ENCODE peak calls at places on chromosome X, in seven cellular contexts. E is HEK293T; D is MCF 10A; C is RPMI7951; K is activated naive CD8-positive, alpha-beta T cell treated with anti-CD3 and anti-CD28 coated beads, Interleukin-2, amount 50 U/mL, for 16 hours; X is NCI-H1105 treated with DMSO at 0.1 percent for 48 hours; L is right atrium auricular region. Q is an unnamed sample.

GRCh38 chrX:142089193-142089592 is 115.9 kb downstream of the MAGEC2 start:
- DNase-seq in X (peak; percentile 13), D (peak; percentile 54), K (no peak), C (no peak), L (no peak), E (peak; percentile 10), Q (no peak)

GRCh38 chrX:142978130-142978684 is 47.5 kb upstream of the SPANXN4 start:
- DNase-seq in D (no peak), E (no peak), C (no peak), K (no peak), L (no peak), X (no peak), Q (no peak)

GRCh38 chrX:103406256-103406655 is 29.9 kb downstream of the BEX3 start:
- DNase-seq in D (no peak), X (no peak), K (no peak), C (no peak), E (no peak), L (no peak), Q (no peak)

GRCh38 chrX:150365051-150365952 is 2.2 kb downstream of the MAMLD1 start:
- DNase-seq in C (peak; percentile 52), L (no peak), K (peak; percentile 5), X (peak; percentile 66), D (peak; percentile 51), E (peak; percentile 74), Q (no peak)

GRCh38 chrX:75648803-75649588 is 126.2 kb upstream of the ZDHHC15 start:
- DNase-seq in E (no peak), C (no peak), X (no peak), K (no peak), D (no peak), L (no peak), Q (no peak)

GRCh38 chrX:110066488-110067225 is 63.7 kb downstream of the TMEM164 start:
- DNase-seq in E (no peak), X (no peak), C (no peak), L (no peak), D (no peak), K (no peak), Q (no peak)

GRCh38 chrX:133994576-133994975 is 9.2 kb upstream of the GPC3 start:
- DNase-seq in D (no peak), L (no peak), X (no peak), C (no peak), E (no peak), K (no peak), Q (no peak)

GRCh38 chrX:17374619-17375360 is at the start of gene NHS:
- DNase-seq in L (peak; percentile 63), D (peak; percentile 71), X (peak; percentile 65), K (no peak), C (peak; percentile 83), E (peak; percentile 82), Q (no peak)

GRCh38 chrX:67604979-67605703 is 61.3 kb downstream of the AR start:
- DNase-seq in C (peak; percentile 99), K (no peak), D (peak; percentile 73), X (no peak), L (no peak), E (no peak), Q (no peak)

GRCh38 chrX:132505116-132505515 is 16.3 kb upstream of the MBNL3 start:
- DNase-seq in X (no peak), D (no peak), K (no peak), E (no peak), C (no peak), L (no peak), Q (no peak)

GRCh38 chrX:153685751-153686676 is 1.7 kb upstream of the SLC6A8 start:
- DNase-seq in C (no peak), D (no peak), L (no peak), X (no peak), K (no peak), E (no peak), Q (no peak)

GRCh38 chrX:18394477-18394876 is 30.9 kb upstream of the CDKL5 start:
- DNase-seq in K (no peak), E (no peak), X (no peak), L (no peak), D (no peak), C (no peak), Q (no peak)

GRCh38 chrX:71466979-71467523 is 65.9 kb upstream of the OGT start:
- DNase-seq in E (no peak), L (no peak), D (no peak), C (no peak), K (no peak), X (no peak), Q (no peak)

GRCh38 chrX:72358313-72358712 is 52.6 kb upstream of the CITED1 start:
- DNase-seq in D (peak; percentile 42), C (peak; percentile 79), L (no peak), E (no peak), X (no peak), K (no peak), Q (no peak)

GRCh38 chrX:18146954-18147353 is 73.7 kb downstream of the BEND2 start:
- DNase-seq in C (peak; percentile 13), X (no peak), L (no peak), K (no peak), D (peak; percentile 39), E (peak; percentile 30), Q (peak; percentile 2)

GRCh38 chrX:149504226-149504914 is 736 bp downstream of the IDS start:
- DNase-seq in D (no peak), X (peak; percentile 36), C (no peak), K (no peak), E (peak; percentile 63), L (no peak), Q (peak; percentile 85)

GRCh38 chrX:132173647-132174046 is 45.6 kb downstream of the RAP2C start:
- DNase-seq in E (no peak), D (no peak), X (no peak), C (no peak), L (no peak), K (no peak), Q (no peak)

GRCh38 chrX:38358274-38358673 is 5.9 kb downstream of the OTC start:
- DNase-seq in K (no peak), L (no peak), D (no peak), X (no peak), E (no peak), C (no peak), Q (no peak)

GRCh38 chrX:17567173-17567572 is 170.1 kb upstream of the SCML1 start:
- DNase-seq in L (no peak), C (peak; percentile 78), K (no peak), E (no peak), X (no peak), D (no peak), Q (no peak)

GRCh38 chrX:374566-374965 is 12.1 kb downstream of the PPP2R3B start:
- DNase-seq in K (no peak), E (no peak), L (no peak), X (no peak), D (no peak), C (no peak), Q (no peak)

GRCh38 chrX:129235903-129236302 is 287.4 kb downstream of the SMARCA1 start:
- DNase-seq in C (no peak), L (no peak), K (no peak), D (peak; percentile 4), X (peak; percentile 84), E (peak; percentile 25), Q (no peak)

GRCh38 chrX:25166145-25166544 is 150.4 kb upstream of the ARX start:
- DNase-seq in E (no peak), K (no peak), X (no peak), C (no peak), L (no peak), D (no peak), Q (no peak)

GRCh38 chrX:65644621-65645287 is 22.7 kb upstream of the MSN start:
- DNase-seq in C (peak; percentile 91), E (no peak), D (peak; percentile 91), X (no peak), L (peak; percentile 91), K (no peak), Q (no peak)

GRCh38 chrX:153931151-153931550 is 3.7 kb downstream of the NAA10 start:
- DNase-seq in K (no peak), E (no peak), D (no peak), C (no peak), L (no peak), X (no peak), Q (no peak)

GRCh38 chrX:154596290-154596929 is 11.5 kb downstream of the CTAG1A start:
- DNase-seq in E (peak; percentile 4), X (no peak), K (no peak), L (no peak), D (peak; percentile 69), C (peak; percentile 74), Q (no peak)